ENCODE peak calls at places on chromosome 19, in six cellular contexts. X is IMR-90, G is mesendoderm, Z is neuronal stem cell, U is H1, C is H9. Y is an unnamed sample.

GRCh38 chr19:12365094-12365371 is 450 bp downstream of the ZNF442 start:
- DNase-seq in X (peak; percentile 22), G (peak; percentile 46), Z (no peak), U (no peak), C (no peak), Y (no peak)

GRCh38 chr19:12777217-12778019 is 2.1 kb upstream of the HOOK2 start:
- DNase-seq in X (peak; percentile 68), G (peak; percentile 85), Z (no peak), U (peak; percentile 95), C (peak; percentile 84), Y (peak; percentile 86)

GRCh38 chr19:43570174-43570791 is 5.0 kb downstream of the XRCC1 start:
- DNase-seq in X (no peak), G (no peak), Z (no peak), U (no peak), C (no peak), Y (no peak)

GRCh38 chr19:33407716-33408115 is 34.2 kb downstream of the CEBPG start:
- DNase-seq in X (no peak), G (no peak), Z (no peak), U (no peak), C (no peak), Y (no peak)

GRCh38 chr19:18160792-18161690 is 8.1 kb downstream of the PIK3R2 start:
- DNase-seq in X (peak; percentile 28), G (peak; percentile 75), Z (peak; percentile 66), U (peak; percentile 92), C (peak; percentile 76), Y (no peak)

GRCh38 chr19:39401549-39402416 is 4.9 kb upstream of the ZFP36 start:
- DNase-seq in X (peak; percentile 89), G (peak; percentile 70), Z (no peak), U (no peak), C (no peak), Y (peak; percentile 94)

GRCh38 chr19:51185069-51185867 is 39.6 kb upstream of the CD33 start:
- DNase-seq in X (no peak), G (no peak), Z (no peak), U (no peak), C (no peak), Y (no peak)

GRCh38 chr19:41112728-41113290 is 1.4 kb upstream of the CYP2F1 start:
- DNase-seq in X (no peak), G (no peak), Z (no peak), U (no peak), C (no peak), Y (no peak)

GRCh38 chr19:17779281-17779930 is 15.5 kb upstream of the B3GNT3 start:
- DNase-seq in X (peak; percentile 15), G (peak; percentile 95), Z (peak; percentile 66), U (peak; percentile 79), C (peak; percentile 93), Y (peak; percentile 63)

GRCh38 chr19:31459430-31459829 is 110.2 kb upstream of the TSHZ3 start:
- DNase-seq in X (no peak), G (peak; percentile 45), Z (no peak), U (no peak), C (no peak), Y (no peak)

GRCh38 chr19:405138-405965 is 3.6 kb downstream of the C2CD4C start:
- DNase-seq in X (no peak), G (no peak), Z (no peak), U (peak; percentile 46), C (peak; percentile 33), Y (no peak)

GRCh38 chr19:12939292-12939606 is 840 bp downstream of the CALR start:
- DNase-seq in X (peak; percentile 66), G (peak; percentile 21), Z (no peak), U (no peak), C (no peak), Y (peak; percentile 49)

GRCh38 chr19:13825489-13826475 is 30.5 kb downstream of the ZSWIM4 start:
- DNase-seq in X (no peak), G (peak; percentile 87), Z (no peak), U (peak; percentile 91), C (peak; percentile 93), Y (peak; percentile 77)

GRCh38 chr19:19405919-19406877 is 723 bp downstream of the GATAD2A start:
- DNase-seq in X (peak; percentile 60), G (peak; percentile 55), Z (peak; percentile 69), U (peak; percentile 78), C (peak; percentile 51), Y (peak; percentile 66)

GRCh38 chr19:42023121-42023942 is 29.3 kb upstream of the ATP1A3 start:
- DNase-seq in X (peak; percentile 8), G (peak; percentile 70), Z (no peak), U (peak; percentile 84), C (peak; percentile 76), Y (no peak)

GRCh38 chr19:42270346-42271044 is 1.4 kb downstream of the CIC start:
- DNase-seq in X (no peak), G (no peak), Z (no peak), U (no peak), C (no peak), Y (peak; percentile 73)

GRCh38 chr19:17686027-17686511 is 2.1 kb downstream of the UNC13A start:
- DNase-seq in X (no peak), G (peak; percentile 63), Z (no peak), U (no peak), C (peak; percentile 58), Y (peak; percentile 42)

GRCh38 chr19:33387351-33388230 is 14.1 kb downstream of the CEBPG start:
- DNase-seq in X (no peak), G (no peak), Z (no peak), U (no peak), C (no peak), Y (no peak)

GRCh38 chr19:51525731-51526130 is 5.7 kb downstream of the SIGLEC6 start:
- DNase-seq in X (no peak), G (no peak), Z (no peak), U (no peak), C (no peak), Y (no peak)

GRCh38 chr19:50896591-50897190 is 14.5 kb downstream of the KLK4 start:
- DNase-seq in X (peak; percentile 65), G (no peak), Z (no peak), U (no peak), C (no peak), Y (peak; percentile 1)

GRCh38 chr19:18501832-18502231 is 20.0 kb downstream of the ELL start:
- DNase-seq in X (no peak), G (no peak), Z (no peak), U (no peak), C (no peak), Y (no peak)

GRCh38 chr19:5115351-5115750 is 146.4 kb downstream of the KDM4B start:
- DNase-seq in X (no peak), G (no peak), Z (no peak), U (no peak), C (no peak), Y (no peak)
- H2BK15ac ChIP-seq in X (no peak overlapping the region), G (no peak overlapping the region), Z (peak overlapping the region; percentile 47), U (peak overlapping the region; percentile 88), C (no peak overlapping the region), Y (no peak overlapping the region)

GRCh38 chr19:46723023-46723461 is 6.1 kb upstream of the PRKD2 start:
- DNase-seq in X (no peak), G (no peak), Z (no peak), U (no peak), C (no peak), Y (no peak)
- H3K4me1 ChIP-seq in X (peaks cover 2% of the 10 kb centered on the region), G (no peaks in the 10 kb centered on the region), Z (no peaks in the 10 kb centered on the region), U (peaks cover 2% of the 10 kb centered on the region), C (no peaks in the 10 kb centered on the region), Y (peaks cover 36% of the 10 kb centered on the region)

GRCh38 chr19:8208710-8209110 is 460 bp upstream of the CERS4 start:
- DNase-seq in X (no peak), G (no peak), Z (peak; percentile 47), U (no peak), C (no peak), Y (no peak)
- H2BK15ac ChIP-seq in X (no peak overlapping the region), G (peak overlapping the region; percentile 86), Z (peak overlapping the region; percentile 96), U (peak overlapping the region; percentile 46), C (no peak overlapping the region), Y (peak overlapping the region; percentile 65)

GRCh38 chr19:48203794-48204628 is 33.5 kb downstream of the ZSWIM9 start:
- DNase-seq in X (peak; percentile 94), G (peak; percentile 100), Z (peak; percentile 99), U (peak; percentile 94), C (peak; percentile 100), Y (peak; percentile 97)
- H3K4me1 ChIP-seq in X (peaks cover 2% of the 10 kb centered on the region), G (peaks cover 2% of the 10 kb centered on the region), Z (peaks cover 2% of the 10 kb centered on the region), U (no peaks in the 10 kb centered on the region), C (peaks cover 2% of the 10 kb centered on the region), Y (peaks cover 2% of the 10 kb centered on the region)

GRCh38 chr19:1483067-1483978 is 4.3 kb upstream of the C19orf25 start:
- DNase-seq in X (no peak), G (no peak), Z (no peak), U (no peak), C (peak; percentile 30), Y (no peak)
- H2BK15ac ChIP-seq in X (no peak overlapping the region), G (no peak overlapping the region), Z (no peak overlapping the region), U (no peak overlapping the region), C (no peak overlapping the region), Y (no peak overlapping the region)

DNA sequence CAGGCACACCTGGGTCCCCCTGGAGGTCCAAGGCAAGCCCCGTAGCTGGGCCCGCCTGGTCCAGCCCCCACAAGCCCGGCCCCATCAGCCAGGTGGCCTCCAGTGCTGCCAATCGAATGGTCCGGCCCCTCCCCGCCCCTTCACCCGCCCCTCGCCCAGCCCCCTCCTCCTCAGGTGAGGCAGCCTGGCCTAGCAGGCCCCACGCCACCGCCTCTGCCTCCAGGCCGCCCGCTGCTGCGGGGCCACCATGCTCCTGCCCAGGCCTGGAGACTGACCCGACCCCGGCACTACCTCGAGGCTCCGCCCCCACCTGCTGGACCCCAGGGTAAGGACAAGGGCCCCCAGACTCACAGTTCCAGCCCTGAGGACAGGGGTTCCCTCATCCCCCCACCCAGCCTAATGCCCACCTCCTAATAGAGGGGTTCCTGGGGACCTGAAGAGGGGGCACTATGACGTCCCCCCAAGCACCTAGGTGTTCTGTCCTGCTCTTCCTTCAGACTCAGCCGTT is at the start of gene HPN:
- DNase-seq in X (no peak), G (peak; percentile 81), Z (no peak), U (peak; percentile 86), C (peak; percentile 96), Y (no peak)
- H3K4me1 ChIP-seq in X (peaks cover 5% of the 10 kb centered on the region), G (peaks cover 12% of the 10 kb centered on the region), Z (peaks cover 17% of the 10 kb centered on the region), U (peaks cover 29% of the 10 kb centered on the region), C (peaks cover 5% of the 10 kb centered on the region), Y (peaks cover 33% of the 10 kb centered on the region)

GRCh38 chr19:5665781-5666513 is 14.4 kb downstream of the MICOS13 start:
- DNase-seq in X (peak; percentile 84), G (no peak), Z (no peak), U (no peak), C (no peak), Y (peak; percentile 52)
- H2BK15ac ChIP-seq in X (no peak overlapping the region), G (no peak overlapping the region), Z (no peak overlapping the region), U (no peak overlapping the region), C (no peak overlapping the region), Y (no peak overlapping the region)

GRCh38 chr19:55432355-55432959 is 10.6 kb downstream of the SHISA7 start:
- DNase-seq in X (no peak), G (no peak), Z (no peak), U (no peak), C (no peak), Y (no peak)
- H3K4me1 ChIP-seq in X (no peaks in the 10 kb centered on the region), G (no peaks in the 10 kb centered on the region), Z (no peaks in the 10 kb centered on the region), U (no peaks in the 10 kb centered on the region), C (no peaks in the 10 kb centered on the region), Y (peaks cover 6% of the 10 kb centered on the region)

DNA sequence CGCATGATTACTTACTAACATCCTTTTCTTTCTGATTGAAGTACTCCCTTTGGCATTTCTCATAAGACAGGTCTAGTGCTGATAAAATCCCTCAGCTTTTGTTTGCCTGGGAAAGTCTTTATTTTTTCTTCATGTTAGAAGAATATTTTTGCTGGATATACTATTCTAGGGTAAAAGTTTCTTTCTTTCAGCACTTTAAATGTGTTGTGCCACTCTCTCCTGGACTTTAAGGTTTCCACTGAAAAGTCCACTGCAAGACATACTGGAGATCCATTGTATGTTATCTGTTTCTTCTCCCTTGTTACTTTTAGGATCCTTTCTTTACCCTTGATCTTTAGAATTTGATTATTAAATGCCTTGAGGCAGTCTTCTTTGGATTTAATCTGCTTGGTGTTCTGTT is 796.7 kb downstream of the UQCRFS1 start:
- DNase-seq in X (no peak), G (no peak), Z (no peak), U (no peak), C (no peak), Y (no peak)
- H2BK15ac ChIP-seq in X (no peak overlapping the region), G (no peak overlapping the region), Z (no peak overlapping the region), U (no peak overlapping the region), C (no peak overlapping the region), Y (no peak overlapping the region)